ENCODE peak calls at places on chromosomes 1 and 21, in five cellular contexts. J is CD4-positive, alpha-beta T cell; Q is heart right ventricle; P is GM06990; N is suprapubic skin. U is an unnamed sample.

GRCh38 chr1:209926045-209926444 is 12.0 kb upstream of the SYT14 start:
- DNase-seq in J (no peak), P (no peak), Q (no peak), N (no peak), U (no peak)

GRCh38 chr1:23634840-23635642 is 56.6 kb upstream of the RPL11 start:
- DNase-seq in Q (peak), J (no peak), N (no peak), P (peak), U (no peak)

GRCh38 chr1:111742938-111743549 is 3.8 kb upstream of the INKA2 start:
- DNase-seq in Q (no peak), P (no peak), J (no peak), N (no peak), U (no peak)

GRCh38 chr1:203381151-203381751 is 30.3 kb upstream of the FMOD start:
- DNase-seq in J (no peak), N (no peak), P (peak), Q (no peak), U (no peak)

GRCh38 chr21:37225440-37225839 is 41.7 kb downstream of the VPS26C start:
- DNase-seq in J (peak), N (no peak), Q (no peak), P (no peak), U (no peak)

GRCh38 chr1:34590211-34590623 is 164.6 kb upstream of the GJB5 start:
- DNase-seq in P (no peak), Q (no peak), N (no peak), J (no peak), U (no peak)

GRCh38 chr1:29883360-29883759 is 647.0 kb downstream of the PTPRU start:
- DNase-seq in J (no peak), N (peak), Q (no peak), P (no peak), U (no peak)

GRCh38 chr1:85320371-85321131 is 44.1 kb upstream of the BCL10 start:
- DNase-seq in Q (no peak), P (no peak), J (no peak), N (no peak), U (no peak)

GRCh38 chr1:222454782-222455181 is 93.1 kb downstream of the HHIPL2 start:
- DNase-seq in P (no peak), N (peak), Q (no peak), J (no peak), U (no peak)

GRCh38 chr1:223394242-223394641 is 1.0 kb downstream of the CCDC185 start:
- DNase-seq in J (no peak), N (no peak), P (no peak), Q (no peak), U (peak)

GRCh38 chr1:243713470-243714186 is 136.4 kb downstream of the AKT3 start:
- DNase-seq in P (no peak), N (no peak), J (no peak), Q (no peak), U (no peak)

GRCh38 chr1:110460253-110461220 is 9.6 kb downstream of the PROK1 start:
- DNase-seq in Q (peak), P (peak), N (peak), J (peak), U (no peak)

GRCh38 chr1:78045850-78046778 is at the start of gene GIPC2:
- DNase-seq in J (peak), P (peak), N (no peak), Q (peak), U (no peak)

GRCh38 chr1:54277451-54278355 is 77.7 kb downstream of the MRPL37 start:
- DNase-seq in P (no peak), Q (no peak), J (no peak), N (no peak), U (no peak)

GRCh38 chr1:117735045-117735992 is 129.5 kb downstream of the TENT5C start:
- DNase-seq in J (no peak), N (no peak), P (no peak), Q (no peak), U (no peak)

GRCh38 chr1:59926381-59927243 is at the start of gene CYP2J2:
- DNase-seq in Q (peak), J (peak), P (peak), N (peak), U (no peak)

GRCh38 chr1:237562247-237562823 is 328.4 kb downstream of the ZP4 start:
- DNase-seq in N (no peak), Q (no peak), P (peak), J (no peak), U (no peak)

GRCh38 chr1:40847023-40847740 is 15.0 kb downstream of the CITED4 start:
- DNase-seq in P (no peak), Q (no peak), N (no peak), J (no peak), U (no peak)

GRCh38 chr1:16256478-16256877 is 19.5 kb upstream of the CPLANE2 start:
- DNase-seq in J (no peak), N (no peak), Q (no peak), P (no peak), U (no peak)

GRCh38 chr21:46202592-46203202 is 18.4 kb upstream of the SPATC1L start:
- DNase-seq in P (no peak), N (no peak), J (no peak), Q (no peak), U (peak)

GRCh38 chr1:203306970-203307541 is 1.7 kb downstream of the BTG2 start:
- DNase-seq in J (peak), N (no peak), P (peak), Q (peak), U (no peak)

GRCh38 chr1:153536618-153537375 is 1.0 kb upstream of the S100A6 start:
- DNase-seq in N (no peak), J (no peak), P (no peak), Q (no peak), U (no peak)

GRCh38 chr1:53498555-53499142 is 39.5 kb downstream of the DMRTB1 start:
- DNase-seq in J (no peak), Q (no peak), P (no peak), N (no peak), U (peak)

GRCh38 chr1:45647248-45648021 is 23.6 kb upstream of the CCDC17 start:
- DNase-seq in J (no peak), Q (no peak), P (no peak), N (no peak), U (no peak)

GRCh38 chr1:28759257-28759656 is 22.5 kb downstream of the YTHDF2 start:
- DNase-seq in P (no peak), Q (no peak), N (no peak), J (no peak), U (no peak)

GRCh38 chr1:205733438-205734175 is 16.4 kb downstream of the NUCKS1 start:
- DNase-seq in N (no peak), J (no peak), Q (no peak), P (no peak), U (no peak)

GRCh38 chr1:17799642-17800041 is 44.5 kb downstream of the ACTL8 start:
- DNase-seq in Q (no peak), P (no peak), N (no peak), J (no peak), U (no peak)

DNA sequence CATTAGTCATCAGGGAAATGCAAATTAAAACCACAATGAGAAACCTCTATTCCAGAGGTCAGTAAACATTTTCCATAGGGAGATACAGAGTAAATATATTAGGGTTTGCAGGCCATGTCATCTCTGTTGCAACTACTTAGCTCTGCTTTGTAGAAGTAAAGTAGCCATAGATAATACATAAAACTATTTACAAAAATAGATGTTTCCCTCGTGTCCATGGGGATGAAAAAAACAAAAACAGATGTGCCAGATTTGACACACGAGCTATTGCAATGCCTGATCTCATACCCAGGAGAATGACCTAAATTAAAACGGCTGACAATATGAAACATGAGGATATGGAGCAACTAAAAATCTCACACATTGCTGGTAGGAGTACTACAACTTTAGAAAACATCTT is 17.3 kb downstream of the LTN1 start:
- DNase-seq in Q (no peak), P (no peak), J (no peak), N (no peak), U (no peak)
- TF ChIP-seq CTCF in Q (no peak), P (no peak), J (no peak), N (no peak), U (no peak)

GRCh38 chr21:38400195-38400695 is 98.0 kb downstream of the ERG start:
- DNase-seq in J (no peak), P (no peak), Q (no peak), N (no peak), U (no peak)
- TF ChIP-seq CTCF in J (no peak), P (no peak), Q (no peak), N (no peak), U (no peak)

DNA sequence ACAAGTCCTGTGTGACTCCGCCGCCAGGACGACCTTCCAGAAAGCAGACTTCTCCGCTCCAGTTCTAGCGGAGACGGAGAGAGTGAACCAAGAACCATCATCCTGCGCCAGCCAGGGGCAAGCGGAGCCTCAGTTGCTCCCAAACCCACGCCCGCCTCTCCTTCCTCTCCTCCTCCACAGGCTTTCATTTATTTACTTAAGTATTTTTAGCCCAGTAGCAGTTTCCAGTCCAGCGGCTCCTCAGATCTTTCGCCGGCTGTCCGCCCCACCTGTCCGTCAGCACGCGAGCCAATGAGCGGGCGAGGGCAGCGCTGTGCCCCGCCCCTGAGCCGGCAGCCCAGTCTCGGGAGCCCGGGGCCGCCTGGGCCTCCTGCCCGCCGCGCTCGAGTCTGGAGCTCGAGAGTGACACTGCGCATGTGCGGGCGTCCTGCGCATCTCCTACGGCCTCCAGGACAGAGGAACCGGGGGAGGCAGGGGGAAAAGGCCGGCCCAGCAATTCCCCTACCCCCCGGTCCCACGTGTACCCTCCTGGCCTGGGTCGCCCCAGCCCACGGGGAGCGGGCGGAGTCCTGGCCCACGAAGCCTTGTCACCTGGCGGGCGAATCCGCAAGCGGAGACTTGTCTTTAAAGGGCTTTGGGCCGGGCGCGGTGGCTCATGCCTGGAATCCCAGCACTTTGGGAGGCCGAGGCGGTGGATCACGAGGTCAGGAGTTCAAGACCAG is at the start of gene FALEC:
- DNase-seq in N (peak), Q (peak), J (peak), P (peak), U (peak)
- TF ChIP-seq CTCF in N (no peak), Q (no peak), J (no peak), P (no peak), U (peak)

GRCh38 chr1:114669562-114670082 is at the start of gene DENND2C:
- DNase-seq in Q (no peak), N (no peak), P (no peak), J (no peak), U (peak)
- TF ChIP-seq CTCF in Q (no peak), N (no peak), P (peak), J (no peak), U (no peak)

DNA sequence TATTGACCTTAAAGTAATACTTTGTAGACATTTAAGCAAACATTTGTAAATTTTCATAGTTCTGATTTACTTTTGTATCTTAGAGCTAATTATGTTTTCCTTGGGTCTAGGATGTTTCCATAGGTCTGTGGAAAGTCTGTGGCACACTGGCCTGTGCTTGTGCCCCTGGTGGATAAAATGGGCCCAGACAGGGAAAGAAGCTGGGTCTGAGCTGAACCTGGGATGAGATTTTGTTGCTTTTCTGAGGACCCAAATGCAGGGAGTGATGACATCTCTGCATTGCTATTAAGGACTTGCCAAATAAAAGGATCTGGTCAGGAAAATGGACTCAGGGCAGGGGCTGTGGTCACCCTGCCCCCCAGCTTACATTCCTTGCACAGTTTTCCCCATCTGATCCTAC is 41.8 kb downstream of the C1orf21 start:
- DNase-seq in Q (no peak), N (no peak), P (no peak), J (no peak), U (no peak)
- TF ChIP-seq CTCF in Q (no peak), N (no peak), P (no peak), J (no peak), U (peak)

DNA sequence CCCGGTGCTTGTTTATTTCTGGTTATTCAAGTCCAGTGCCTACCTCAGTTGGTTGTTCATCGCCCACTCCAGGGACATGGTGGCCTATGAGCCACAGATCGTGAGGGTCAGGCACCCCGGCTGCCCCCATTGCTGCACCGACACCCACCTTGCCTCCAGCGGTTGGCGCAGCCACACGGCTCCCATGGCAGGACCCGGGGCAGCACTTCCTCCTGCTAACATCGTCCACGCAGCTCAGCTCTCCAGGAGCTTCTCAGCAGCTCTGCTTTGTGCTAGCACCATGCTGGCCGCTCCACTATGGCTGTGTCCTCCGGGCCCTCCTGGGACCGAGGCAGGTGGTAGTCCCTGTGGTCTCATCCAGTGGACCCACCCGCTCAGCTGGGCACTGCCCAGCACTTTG is 13.9 kb upstream of the PRKCZ start:
- DNase-seq in N (no peak), P (no peak), J (no peak), Q (no peak), U (no peak)
- TF ChIP-seq CTCF in N (no peak), P (no peak), J (no peak), Q (no peak), U (no peak)

DNA sequence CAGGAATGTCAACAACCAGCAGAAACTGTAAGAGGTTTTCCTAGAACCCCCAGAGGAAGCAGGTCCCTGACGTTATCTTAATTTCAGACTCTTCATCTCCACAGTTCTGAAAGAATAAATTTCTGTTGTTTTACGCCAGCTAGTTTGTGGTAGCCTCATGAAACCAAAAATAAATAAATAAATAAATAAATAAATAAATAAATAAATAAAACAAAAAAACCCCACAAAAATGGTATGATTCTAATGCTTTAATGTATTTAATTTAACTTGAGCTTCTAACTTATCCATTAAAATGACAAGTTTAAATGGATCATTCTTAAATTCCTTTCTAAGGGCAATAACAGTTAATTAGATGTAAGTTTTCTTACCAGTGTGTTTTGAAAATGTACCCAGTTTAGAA is 293.8 kb upstream of the ADAMTS5 start:
- DNase-seq in Q (no peak), J (no peak), P (no peak), N (no peak), U (no peak)
- TF ChIP-seq CTCF in Q (no peak), J (no peak), P (no peak), N (no peak), U (no peak)

GRCh38 chr1:211879475-211879874 is 48.9 kb upstream of the LPGAT1 start:
- DNase-seq in P (no peak), J (no peak), Q (no peak), N (no peak), U (no peak)
- TF ChIP-seq CTCF in P (no peak), J (no peak), Q (no peak), N (no peak), U (no peak)